ENCODE peak calls at places on chromosomes 3 and 15, in seven cellular contexts. E is right atrium auricular region, A is endothelial cell of umbilical vein, Y is fibroblast of mammary gland, W is tibial artery, P is fibroblast of lung, D is IMR-90. S is an unnamed sample.

GRCh38 chr3:141410408-141410807 is 42.1 kb downstream of the ZBTB38 start:
- DNase-seq in E (peak), A (no peak), Y (peak), W (peak), P (peak), D (peak), S (no peak)

GRCh38 chr15:98966036-98966787 is 41.4 kb downstream of the PGPEP1L start:
- DNase-seq in E (no peak), A (no peak), Y (no peak), W (no peak), P (no peak), D (peak), S (no peak)

GRCh38 chr3:155738580-155739076 is 6.2 kb downstream of the PLCH1 start:
- DNase-seq in E (no peak), A (no peak), Y (no peak), W (no peak), P (no peak), D (no peak), S (no peak)

GRCh38 chr15:75455982-75456531 is 4.6 kb upstream of the SIN3A start:
- DNase-seq in E (peak), A (peak), Y (peak), W (peak), P (peak), D (peak), S (peak)

GRCh38 chr15:77907824-77908751 is 169.4 kb downstream of the TBC1D2B start:
- DNase-seq in E (no peak), A (no peak), Y (peak), W (peak), P (peak), D (peak), S (no peak)

GRCh38 chr3:23221136-23221535 is 18.0 kb downstream of the UBE2E2 start:
- DNase-seq in E (no peak), A (no peak), Y (no peak), W (no peak), P (no peak), D (no peak), S (no peak)

GRCh38 chr3:146896711-146897110 is 291.6 kb upstream of the PLSCR5 start:
- DNase-seq in E (no peak), A (no peak), Y (peak), W (no peak), P (no peak), D (no peak), S (no peak)

GRCh38 chr3:80297720-80298119 is 529.9 kb upstream of the ROBO1 start:
- DNase-seq in E (no peak), A (no peak), Y (no peak), W (no peak), P (peak), D (no peak), S (no peak)

GRCh38 chr3:140588558-140588957 is 89.3 kb upstream of the TRIM42 start:
- DNase-seq in E (no peak), A (no peak), Y (no peak), W (no peak), P (no peak), D (no peak), S (no peak)

GRCh38 chr3:128482175-128482856 is 10.7 kb downstream of the GATA2 start:
- DNase-seq in E (no peak), A (peak), Y (no peak), W (no peak), P (no peak), D (peak), S (no peak)

GRCh38 chr3:78728406-78729145 is 1039.2 kb downstream of the ROBO1 start:
- DNase-seq in E (peak), A (no peak), Y (peak), W (peak), P (peak), D (peak), S (no peak)

GRCh38 chr3:64049832-64050231 is 26.5 kb upstream of the PSMD6 start:
- DNase-seq in E (no peak), A (no peak), Y (no peak), W (no peak), P (no peak), D (no peak), S (no peak)

GRCh38 chr3:196741401-196741761 is 1.7 kb downstream of the PAK2 start:
- DNase-seq in E (no peak), A (no peak), Y (no peak), W (no peak), P (no peak), D (no peak), S (no peak)

GRCh38 chr3:160755776-160756304 is at the start of gene PPM1L:
- DNase-seq in E (peak), A (peak), Y (peak), W (peak), P (peak), D (peak), S (peak)

GRCh38 chr3:138653567-138653966 is 45.0 kb downstream of the FAIM start:
- DNase-seq in E (no peak), A (no peak), Y (no peak), W (peak), P (no peak), D (no peak), S (no peak)

GRCh38 chr15:39898317-39898716 is 21.7 kb downstream of the GPR176 start:
- DNase-seq in E (no peak), A (no peak), Y (no peak), W (no peak), P (no peak), D (no peak), S (no peak)

GRCh38 chr3:118401887-118402286 is 632.8 kb downstream of the IGSF11 start:
- DNase-seq in E (no peak), A (no peak), Y (no peak), W (no peak), P (no peak), D (no peak), S (no peak)

GRCh38 chr3:118400886-118401285 is 633.8 kb downstream of the IGSF11 start:
- DNase-seq in E (no peak), A (no peak), Y (no peak), W (no peak), P (no peak), D (no peak), S (no peak)

GRCh38 chr3:118402971-118403370 is 631.7 kb downstream of the IGSF11 start:
- DNase-seq in E (no peak), A (no peak), Y (no peak), W (no peak), P (no peak), D (no peak), S (no peak)

GRCh38 chr3:118400086-118400485 is 634.6 kb downstream of the IGSF11 start:
- DNase-seq in E (no peak), A (no peak), Y (no peak), W (no peak), P (no peak), D (no peak), S (no peak)
- TF ChIP-seq CTCF in E (no peak), A (no peak), Y (no peak), W (no peak), P (no peak), D (no peak), S (no peak)

GRCh38 chr3:58370407-58370806 is 37.7 kb downstream of the PXK start:
- DNase-seq in E (no peak), A (no peak), Y (no peak), W (no peak), P (no peak), D (no peak), S (no peak)

GRCh38 chr3:58377168-58377567 is 44.5 kb downstream of the PXK start:
- DNase-seq in E (no peak), A (no peak), Y (no peak), W (no peak), P (no peak), D (no peak), S (no peak)

GRCh38 chr3:58379351-58380073 is 46.8 kb downstream of the PXK start:
- DNase-seq in E (no peak), A (no peak), Y (no peak), W (no peak), P (no peak), D (no peak), S (no peak)

GRCh38 chr3:58377750-58378149 is 45.1 kb downstream of the PXK start:
- DNase-seq in E (no peak), A (no peak), Y (no peak), W (no peak), P (no peak), D (no peak), S (no peak)

GRCh38 chr3:58375209-58375608 is 42.5 kb downstream of the PXK start:
- DNase-seq in E (no peak), A (no peak), Y (no peak), W (no peak), P (no peak), D (no peak), S (no peak)
- TF ChIP-seq CTCF in E (no peak), A (no peak), Y (no peak), W (no peak), P (no peak), D (no peak), S (no peak)

GRCh38 chr15:45268135-45268534 is 16.1 kb downstream of the SLC28A2 start:
- DNase-seq in E (no peak), A (no peak), Y (no peak), W (no peak), P (no peak), D (no peak), S (no peak)
- TF ChIP-seq CTCF in E (no peak), A (peak), Y (peak), W (no peak), P (no peak), D (no peak), S (no peak)

GRCh38 chr3:188362405-188362831 is 208.5 kb downstream of the LPP start:
- DNase-seq in E (no peak), A (peak), Y (peak), W (no peak), P (peak), D (peak), S (no peak)
- TF ChIP-seq CTCF in E (no peak), A (no peak), Y (peak), W (no peak), P (no peak), D (peak), S (no peak)

GRCh38 chr15:53591041-53591440 is 168.4 kb downstream of the WDR72 start:
- DNase-seq in E (no peak), A (no peak), Y (no peak), W (no peak), P (no peak), D (no peak), S (no peak)

GRCh38 chr15:53589526-53590057 is 169.9 kb downstream of the WDR72 start:
- DNase-seq in E (no peak), A (no peak), Y (no peak), W (no peak), P (no peak), D (no peak), S (no peak)

GRCh38 chr15:53581513-53581912 is 177.9 kb downstream of the WDR72 start:
- DNase-seq in E (no peak), A (no peak), Y (no peak), W (no peak), P (no peak), D (no peak), S (no peak)

GRCh38 chr15:53588773-53589172 is 170.7 kb downstream of the WDR72 start:
- DNase-seq in E (no peak), A (no peak), Y (peak), W (no peak), P (peak), D (no peak), S (no peak)

GRCh38 chr15:53586815-53587214 is 172.6 kb downstream of the WDR72 start:
- DNase-seq in E (no peak), A (peak), Y (peak), W (no peak), P (peak), D (no peak), S (peak)
- TF ChIP-seq CTCF in E (no peak), A (peak), Y (peak), W (no peak), P (peak), D (no peak), S (no peak)